ENCODE peak calls at places on chromosome 17, in ten cellular contexts. Y is NCI-H524; O is fibroblast of the conjunctiva; M is nucleus accumbens; F is stimulated activated naive B cell treated with anti-CD40 and anti-IgM and Interleukin-4, amounts not matched to agents 10 μg/mL and 1 μg/mL and 100 μg/mL, for 72 hours; L is head of caudate nucleus; W is stimulated activated CD8-positive, alpha-beta memory T cell treated with anti-CD3 and anti-CD28 coated beads, Interleukin-2, amount 100 ng/mL, for 48 hours; V is tibial nerve; N is T-helper 17 cell; Q is HFFc6. P is an unnamed sample.

GRCh38 chr17:44543213-44543904 is 13.9 kb upstream of the FZD2 start:
- DNase-seq in Y (no peak), O (peak), M (no peak), F (no peak), L (no peak), W (no peak), V (no peak), N (no peak), Q (peak), P (no peak)

GRCh38 chr17:66523378-66524174 is 221.2 kb downstream of the PRKCA start:
- DNase-seq in Y (no peak), O (no peak), M (no peak), F (no peak), L (no peak), W (no peak), V (no peak), N (no peak), Q (peak), P (no peak)

GRCh38 chr17:32161506-32162365 is 19.4 kb downstream of the RHOT1 start:
- DNase-seq in Y (no peak), O (peak), M (no peak), F (no peak), L (no peak), W (no peak), V (no peak), N (no peak), Q (peak), P (no peak)

GRCh38 chr17:10001296-10001904 is 96.3 kb upstream of the RCVRN start:
- DNase-seq in Y (no peak), O (no peak), M (no peak), F (no peak), L (no peak), W (no peak), V (no peak), N (no peak), Q (no peak), P (no peak)

GRCh38 chr17:81518113-81518784 is 5.7 kb upstream of the ACTG1 start:
- DNase-seq in Y (no peak), O (no peak), M (no peak), F (no peak), L (no peak), W (no peak), V (no peak), N (no peak), Q (no peak), P (no peak)

GRCh38 chr17:15290605-15291004 is 25.5 kb upstream of the PMP22 start:
- DNase-seq in Y (no peak), O (no peak), M (no peak), F (no peak), L (no peak), W (no peak), V (no peak), N (no peak), Q (peak), P (no peak)

GRCh38 chr17:57587201-57587870 is 157.8 kb downstream of the CCDC182 start:
- DNase-seq in Y (no peak), O (no peak), M (no peak), F (no peak), L (no peak), W (no peak), V (no peak), N (no peak), Q (no peak), P (no peak)

GRCh38 chr17:68511254-68511670 is 968 bp upstream of the PRKAR1A start:
- DNase-seq in Y (peak), O (no peak), M (no peak), F (no peak), L (no peak), W (no peak), V (peak), N (no peak), Q (no peak), P (no peak)

GRCh38 chr17:3528604-3529511 is 28.8 kb downstream of the TRPV3 start:
- DNase-seq in Y (no peak), O (no peak), M (no peak), F (no peak), L (no peak), W (no peak), V (no peak), N (no peak), Q (peak), P (no peak)

GRCh38 chr17:6930754-6931153 is 65.1 kb upstream of the ALOX12 start:
- DNase-seq in Y (no peak), O (no peak), M (no peak), F (no peak), L (no peak), W (no peak), V (no peak), N (no peak), Q (no peak), P (no peak)

GRCh38 chr17:19977360-19978205 is at the start of gene AKAP10:
- DNase-seq in Y (peak), O (peak), M (peak), F (peak), L (peak), W (peak), V (peak), N (peak), Q (peak), P (peak)

GRCh38 chr17:67557921-67558320 is 159.8 kb upstream of the NOL11 start:
- DNase-seq in Y (no peak), O (no peak), M (no peak), F (no peak), L (no peak), W (no peak), V (no peak), N (no peak), Q (no peak), P (no peak)

GRCh38 chr17:70661342-70662222 is 492.2 kb downstream of the KCNJ2 start:
- DNase-seq in Y (no peak), O (no peak), M (no peak), F (no peak), L (no peak), W (no peak), V (no peak), N (no peak), Q (no peak), P (no peak)